ENCODE peak calls at places on chromosomes 7 and 10, in ten cellular contexts. One of them, this sample, is unnamed.

GRCh38 chr10:43037942-43038782 is 38.7 kb upstream of the RET start:
- DNase-seq in choroid plexus epithelial cell: no peak
- DNase-seq in uterus: peak; percentile 3
- DNase-seq in stimulated activated CD4-positive, alpha-beta T cell treated with anti-CD3 and anti-CD28 coated beads, Interleukin-4, amount 100 ng/mL, for 4 hours: no peak
- DNase-seq in mesothelial cell of epicardium: no peak
- DNase-seq in activated naive CD4-positive, alpha-beta T cell: no peak
- DNase-seq in sigmoid colon: peak; percentile 42
- DNase-seq in CD8-positive, alpha-beta T cell: peak; percentile 8
- DNase-seq in putamen: no peak
- DNase-seq in osteocyte: peak; percentile 75
- DNase-seq in this sample: no peak

GRCh38 chr7:150322114-150322832 is 882 bp upstream of the LRRC61 start:
- DNase-seq in choroid plexus epithelial cell: no peak
- DNase-seq in uterus: no peak
- DNase-seq in stimulated activated CD4-positive, alpha-beta T cell treated with anti-CD3 and anti-CD28 coated beads, Interleukin-4, amount 100 ng/mL, for 4 hours: peak; percentile 37
- DNase-seq in mesothelial cell of epicardium: no peak
- DNase-seq in activated naive CD4-positive, alpha-beta T cell: no peak
- DNase-seq in sigmoid colon: no peak
- DNase-seq in CD8-positive, alpha-beta T cell: peak; percentile 37
- DNase-seq in putamen: no peak
- DNase-seq in osteocyte: no peak
- DNase-seq in this sample: no peak

GRCh38 chr7:93921607-93922446 is at the start of gene GNG11:
- DNase-seq in choroid plexus epithelial cell: peak; percentile 86
- DNase-seq in uterus: peak; percentile 79
- DNase-seq in stimulated activated CD4-positive, alpha-beta T cell treated with anti-CD3 and anti-CD28 coated beads, Interleukin-4, amount 100 ng/mL, for 4 hours: peak; percentile 19
- DNase-seq in mesothelial cell of epicardium: peak; percentile 50
- DNase-seq in activated naive CD4-positive, alpha-beta T cell: peak; percentile 1
- DNase-seq in sigmoid colon: peak; percentile 91
- DNase-seq in CD8-positive, alpha-beta T cell: peak; percentile 17
- DNase-seq in putamen: peak; percentile 33
- DNase-seq in osteocyte: peak; percentile 91
- DNase-seq in this sample: no peak

GRCh38 chr10:37010741-37011140 is 114.7 kb upstream of the ANKRD30A start:
- DNase-seq in choroid plexus epithelial cell: no peak
- DNase-seq in uterus: no peak
- DNase-seq in stimulated activated CD4-positive, alpha-beta T cell treated with anti-CD3 and anti-CD28 coated beads, Interleukin-4, amount 100 ng/mL, for 4 hours: no peak
- DNase-seq in mesothelial cell of epicardium: no peak
- DNase-seq in activated naive CD4-positive, alpha-beta T cell: no peak
- DNase-seq in sigmoid colon: no peak
- DNase-seq in CD8-positive, alpha-beta T cell: no peak
- DNase-seq in putamen: no peak
- DNase-seq in osteocyte: no peak
- DNase-seq in this sample: no peak

GRCh38 chr10:36534471-36535002 is 590.9 kb upstream of the ANKRD30A start:
- DNase-seq in choroid plexus epithelial cell: peak; percentile 97
- DNase-seq in uterus: no peak
- DNase-seq in stimulated activated CD4-positive, alpha-beta T cell treated with anti-CD3 and anti-CD28 coated beads, Interleukin-4, amount 100 ng/mL, for 4 hours: no peak
- DNase-seq in mesothelial cell of epicardium: no peak
- DNase-seq in activated naive CD4-positive, alpha-beta T cell: no peak
- DNase-seq in sigmoid colon: no peak
- DNase-seq in CD8-positive, alpha-beta T cell: no peak
- DNase-seq in putamen: no peak
- DNase-seq in osteocyte: no peak
- DNase-seq in this sample: peak; percentile 90

GRCh38 chr7:156640257-156640948 is at the start of gene RNF32:
- DNase-seq in choroid plexus epithelial cell: peak; percentile 93
- DNase-seq in uterus: peak; percentile 88
- DNase-seq in stimulated activated CD4-positive, alpha-beta T cell treated with anti-CD3 and anti-CD28 coated beads, Interleukin-4, amount 100 ng/mL, for 4 hours: peak; percentile 100
- DNase-seq in mesothelial cell of epicardium: peak; percentile 93
- DNase-seq in activated naive CD4-positive, alpha-beta T cell: peak; percentile 77
- DNase-seq in sigmoid colon: peak; percentile 95
- DNase-seq in CD8-positive, alpha-beta T cell: peak; percentile 97
- DNase-seq in putamen: peak; percentile 90
- DNase-seq in osteocyte: peak; percentile 99
- DNase-seq in this sample: peak; percentile 60

GRCh38 chr7:108079291-108080057 is 50.7 kb downstream of the LAMB4 start:
- DNase-seq in choroid plexus epithelial cell: peak; percentile 93
- DNase-seq in uterus: no peak
- DNase-seq in stimulated activated CD4-positive, alpha-beta T cell treated with anti-CD3 and anti-CD28 coated beads, Interleukin-4, amount 100 ng/mL, for 4 hours: no peak
- DNase-seq in mesothelial cell of epicardium: no peak
- DNase-seq in activated naive CD4-positive, alpha-beta T cell: no peak
- DNase-seq in sigmoid colon: peak; percentile 70
- DNase-seq in CD8-positive, alpha-beta T cell: no peak
- DNase-seq in putamen: no peak
- DNase-seq in osteocyte: no peak
- DNase-seq in this sample: peak; percentile 61

GRCh38 chr10:132059760-132060508 is 5.8 kb upstream of the JAKMIP3 start:
- DNase-seq in choroid plexus epithelial cell: no peak
- DNase-seq in uterus: no peak
- DNase-seq in stimulated activated CD4-positive, alpha-beta T cell treated with anti-CD3 and anti-CD28 coated beads, Interleukin-4, amount 100 ng/mL, for 4 hours: no peak
- DNase-seq in mesothelial cell of epicardium: no peak
- DNase-seq in activated naive CD4-positive, alpha-beta T cell: no peak
- DNase-seq in sigmoid colon: peak; percentile 52
- DNase-seq in CD8-positive, alpha-beta T cell: no peak
- DNase-seq in putamen: peak; percentile 69
- DNase-seq in osteocyte: no peak
- DNase-seq in this sample: no peak

GRCh38 chr7:28629216-28629848 is 217.0 kb downstream of the CREB5 start:
- DNase-seq in choroid plexus epithelial cell: peak; percentile 53
- DNase-seq in uterus: no peak
- DNase-seq in stimulated activated CD4-positive, alpha-beta T cell treated with anti-CD3 and anti-CD28 coated beads, Interleukin-4, amount 100 ng/mL, for 4 hours: no peak
- DNase-seq in mesothelial cell of epicardium: no peak
- DNase-seq in activated naive CD4-positive, alpha-beta T cell: no peak
- DNase-seq in sigmoid colon: peak; percentile 70
- DNase-seq in CD8-positive, alpha-beta T cell: no peak
- DNase-seq in putamen: no peak
- DNase-seq in osteocyte: no peak
- DNase-seq in this sample: no peak

GRCh38 chr7:44284216-44284615 is 41.2 kb downstream of the CAMK2B start:
- DNase-seq in choroid plexus epithelial cell: no peak
- DNase-seq in uterus: peak; percentile 9
- DNase-seq in stimulated activated CD4-positive, alpha-beta T cell treated with anti-CD3 and anti-CD28 coated beads, Interleukin-4, amount 100 ng/mL, for 4 hours: no peak
- DNase-seq in mesothelial cell of epicardium: peak; percentile 14
- DNase-seq in activated naive CD4-positive, alpha-beta T cell: no peak
- DNase-seq in sigmoid colon: peak; percentile 50
- DNase-seq in CD8-positive, alpha-beta T cell: no peak
- DNase-seq in putamen: no peak
- DNase-seq in osteocyte: no peak
- DNase-seq in this sample: no peak

GRCh38 chr10:63227207-63227895 is 94.2 kb downstream of the NRBF2 start:
- DNase-seq in choroid plexus epithelial cell: peak; percentile 38
- DNase-seq in uterus: no peak
- DNase-seq in stimulated activated CD4-positive, alpha-beta T cell treated with anti-CD3 and anti-CD28 coated beads, Interleukin-4, amount 100 ng/mL, for 4 hours: no peak
- DNase-seq in mesothelial cell of epicardium: no peak
- DNase-seq in activated naive CD4-positive, alpha-beta T cell: no peak
- DNase-seq in sigmoid colon: no peak
- DNase-seq in CD8-positive, alpha-beta T cell: no peak
- DNase-seq in putamen: no peak
- DNase-seq in osteocyte: no peak
- DNase-seq in this sample: no peak

GRCh38 chr10:27157150-27157549 is 2.0 kb downstream of the MASTL start:
- DNase-seq in choroid plexus epithelial cell: peak; percentile 16
- DNase-seq in uterus: no peak
- DNase-seq in stimulated activated CD4-positive, alpha-beta T cell treated with anti-CD3 and anti-CD28 coated beads, Interleukin-4, amount 100 ng/mL, for 4 hours: no peak
- DNase-seq in mesothelial cell of epicardium: no peak
- DNase-seq in activated naive CD4-positive, alpha-beta T cell: no peak
- DNase-seq in sigmoid colon: no peak
- DNase-seq in CD8-positive, alpha-beta T cell: no peak
- DNase-seq in putamen: no peak
- DNase-seq in osteocyte: no peak
- DNase-seq in this sample: no peak

GRCh38 chr10:35341521-35341920 is 5.2 kb downstream of the CCNY start:
- DNase-seq in choroid plexus epithelial cell: no peak
- DNase-seq in uterus: no peak
- DNase-seq in stimulated activated CD4-positive, alpha-beta T cell treated with anti-CD3 and anti-CD28 coated beads, Interleukin-4, amount 100 ng/mL, for 4 hours: no peak
- DNase-seq in mesothelial cell of epicardium: no peak
- DNase-seq in activated naive CD4-positive, alpha-beta T cell: no peak
- DNase-seq in sigmoid colon: no peak
- DNase-seq in CD8-positive, alpha-beta T cell: no peak
- DNase-seq in putamen: no peak
- DNase-seq in osteocyte: no peak
- DNase-seq in this sample: no peak

GRCh38 chr7:115937960-115938359 is 92.6 kb downstream of the TFEC start:
- DNase-seq in choroid plexus epithelial cell: peak; percentile 43
- DNase-seq in uterus: no peak
- DNase-seq in stimulated activated CD4-positive, alpha-beta T cell treated with anti-CD3 and anti-CD28 coated beads, Interleukin-4, amount 100 ng/mL, for 4 hours: no peak
- DNase-seq in mesothelial cell of epicardium: no peak
- DNase-seq in activated naive CD4-positive, alpha-beta T cell: no peak
- DNase-seq in sigmoid colon: no peak
- DNase-seq in CD8-positive, alpha-beta T cell: no peak
- DNase-seq in putamen: no peak
- DNase-seq in osteocyte: no peak
- DNase-seq in this sample: no peak

GRCh38 chr10:23525406-23525805 is 86.5 kb downstream of the OTUD1 start:
- DNase-seq in choroid plexus epithelial cell: peak; percentile 32
- DNase-seq in uterus: no peak
- DNase-seq in stimulated activated CD4-positive, alpha-beta T cell treated with anti-CD3 and anti-CD28 coated beads, Interleukin-4, amount 100 ng/mL, for 4 hours: no peak
- DNase-seq in mesothelial cell of epicardium: no peak
- DNase-seq in activated naive CD4-positive, alpha-beta T cell: no peak
- DNase-seq in sigmoid colon: no peak
- DNase-seq in CD8-positive, alpha-beta T cell: no peak
- DNase-seq in putamen: peak; percentile 20
- DNase-seq in osteocyte: no peak
- DNase-seq in this sample: no peak

GRCh38 chr7:9189683-9190082 is 756.3 kb downstream of the NXPH1 start:
- DNase-seq in choroid plexus epithelial cell: no peak
- DNase-seq in uterus: no peak
- DNase-seq in stimulated activated CD4-positive, alpha-beta T cell treated with anti-CD3 and anti-CD28 coated beads, Interleukin-4, amount 100 ng/mL, for 4 hours: no peak
- DNase-seq in mesothelial cell of epicardium: no peak
- DNase-seq in activated naive CD4-positive, alpha-beta T cell: no peak
- DNase-seq in sigmoid colon: no peak
- DNase-seq in CD8-positive, alpha-beta T cell: no peak
- DNase-seq in putamen: no peak
- DNase-seq in osteocyte: no peak
- DNase-seq in this sample: no peak

GRCh38 chr10:92787557-92788152 is 60.7 kb upstream of the EXOC6 start:
- DNase-seq in choroid plexus epithelial cell: no peak
- DNase-seq in uterus: no peak
- DNase-seq in stimulated activated CD4-positive, alpha-beta T cell treated with anti-CD3 and anti-CD28 coated beads, Interleukin-4, amount 100 ng/mL, for 4 hours: no peak
- DNase-seq in mesothelial cell of epicardium: no peak
- DNase-seq in activated naive CD4-positive, alpha-beta T cell: no peak
- DNase-seq in sigmoid colon: no peak
- DNase-seq in CD8-positive, alpha-beta T cell: no peak
- DNase-seq in putamen: no peak
- DNase-seq in osteocyte: no peak
- DNase-seq in this sample: no peak

GRCh38 chr10:35998036-35998435 is 355.9 kb upstream of the FZD8 start:
- DNase-seq in choroid plexus epithelial cell: peak; percentile 9
- DNase-seq in uterus: no peak
- DNase-seq in stimulated activated CD4-positive, alpha-beta T cell treated with anti-CD3 and anti-CD28 coated beads, Interleukin-4, amount 100 ng/mL, for 4 hours: no peak
- DNase-seq in mesothelial cell of epicardium: no peak
- DNase-seq in activated naive CD4-positive, alpha-beta T cell: no peak
- DNase-seq in sigmoid colon: no peak
- DNase-seq in CD8-positive, alpha-beta T cell: no peak
- DNase-seq in putamen: no peak
- DNase-seq in osteocyte: no peak
- DNase-seq in this sample: no peak

GRCh38 chr10:13528138-13528874 is 508 bp downstream of the BEND7 start:
- DNase-seq in choroid plexus epithelial cell: no peak
- DNase-seq in uterus: no peak
- DNase-seq in stimulated activated CD4-positive, alpha-beta T cell treated with anti-CD3 and anti-CD28 coated beads, Interleukin-4, amount 100 ng/mL, for 4 hours: no peak
- DNase-seq in mesothelial cell of epicardium: no peak
- DNase-seq in activated naive CD4-positive, alpha-beta T cell: no peak
- DNase-seq in sigmoid colon: peak; percentile 48
- DNase-seq in CD8-positive, alpha-beta T cell: no peak
- DNase-seq in putamen: no peak
- DNase-seq in osteocyte: no peak
- DNase-seq in this sample: no peak

GRCh38 chr7:137619181-137619580 is 227.6 kb downstream of the DGKI start:
- DNase-seq in choroid plexus epithelial cell: no peak
- DNase-seq in uterus: no peak
- DNase-seq in stimulated activated CD4-positive, alpha-beta T cell treated with anti-CD3 and anti-CD28 coated beads, Interleukin-4, amount 100 ng/mL, for 4 hours: no peak
- DNase-seq in mesothelial cell of epicardium: no peak
- DNase-seq in activated naive CD4-positive, alpha-beta T cell: no peak
- DNase-seq in sigmoid colon: no peak
- DNase-seq in CD8-positive, alpha-beta T cell: no peak
- DNase-seq in putamen: no peak
- DNase-seq in osteocyte: no peak
- DNase-seq in this sample: no peak

GRCh38 chr10:103241262-103242011 is 4.2 kb upstream of the RPEL1 start:
- DNase-seq in choroid plexus epithelial cell: peak; percentile 40
- DNase-seq in uterus: no peak
- DNase-seq in stimulated activated CD4-positive, alpha-beta T cell treated with anti-CD3 and anti-CD28 coated beads, Interleukin-4, amount 100 ng/mL, for 4 hours: no peak
- DNase-seq in mesothelial cell of epicardium: no peak
- DNase-seq in activated naive CD4-positive, alpha-beta T cell: no peak
- DNase-seq in sigmoid colon: no peak
- DNase-seq in CD8-positive, alpha-beta T cell: no peak
- DNase-seq in putamen: no peak
- DNase-seq in osteocyte: no peak
- DNase-seq in this sample: peak; percentile 37

GRCh38 chr7:1562126-1562525 is 6.1 kb upstream of the TMEM184A start:
- DNase-seq in choroid plexus epithelial cell: no peak
- DNase-seq in uterus: no peak
- DNase-seq in stimulated activated CD4-positive, alpha-beta T cell treated with anti-CD3 and anti-CD28 coated beads, Interleukin-4, amount 100 ng/mL, for 4 hours: no peak
- DNase-seq in mesothelial cell of epicardium: no peak
- DNase-seq in activated naive CD4-positive, alpha-beta T cell: no peak
- DNase-seq in sigmoid colon: no peak
- DNase-seq in CD8-positive, alpha-beta T cell: no peak
- DNase-seq in putamen: no peak
- DNase-seq in osteocyte: no peak
- DNase-seq in this sample: no peak

GRCh38 chr7:46208635-46209525 is 287.8 kb upstream of the IGFBP3 start:
- DNase-seq in choroid plexus epithelial cell: no peak
- DNase-seq in uterus: no peak
- DNase-seq in stimulated activated CD4-positive, alpha-beta T cell treated with anti-CD3 and anti-CD28 coated beads, Interleukin-4, amount 100 ng/mL, for 4 hours: no peak
- DNase-seq in mesothelial cell of epicardium: no peak
- DNase-seq in activated naive CD4-positive, alpha-beta T cell: no peak
- DNase-seq in sigmoid colon: no peak
- DNase-seq in CD8-positive, alpha-beta T cell: no peak
- DNase-seq in putamen: no peak
- DNase-seq in osteocyte: no peak
- DNase-seq in this sample: no peak